ENCODE peak calls at places on chromosomes 3 and 15, in nine cellular contexts. One of them, this sample, is unnamed.

GRCh38 chr3:181716916-181717315 is 5.2 kb downstream of the SOX2 start:
- DNase-seq in tibial nerve: no peak
- DNase-seq in GM12864: no peak
- DNase-seq in tibial artery: no peak
- DNase-seq in osteoblast: no peak
- DNase-seq in fibroblast of lung: peak
- DNase-seq in coronary artery: no peak
- DNase-seq in ovary: no peak
- DNase-seq in uterus: no peak
- DNase-seq in this sample: no peak

GRCh38 chr3:31187380-31187779 is 292.9 kb upstream of the GADL1 start:
- DNase-seq in tibial nerve: no peak
- DNase-seq in GM12864: no peak
- DNase-seq in tibial artery: no peak
- DNase-seq in osteoblast: no peak
- DNase-seq in fibroblast of lung: no peak
- DNase-seq in coronary artery: no peak
- DNase-seq in ovary: no peak
- DNase-seq in uterus: no peak
- DNase-seq in this sample: no peak

GRCh38 chr3:71436337-71436736 is 147.2 kb downstream of the FOXP1 start:
- DNase-seq in tibial nerve: no peak
- DNase-seq in GM12864: no peak
- DNase-seq in tibial artery: no peak
- DNase-seq in osteoblast: peak
- DNase-seq in fibroblast of lung: peak
- DNase-seq in coronary artery: no peak
- DNase-seq in ovary: no peak
- DNase-seq in uterus: no peak
- DNase-seq in this sample: peak

GRCh38 chr3:181549266-181549665 is 162.5 kb upstream of the SOX2 start:
- DNase-seq in tibial nerve: no peak
- DNase-seq in GM12864: no peak
- DNase-seq in tibial artery: no peak
- DNase-seq in osteoblast: no peak
- DNase-seq in fibroblast of lung: peak
- DNase-seq in coronary artery: no peak
- DNase-seq in ovary: no peak
- DNase-seq in uterus: no peak
- DNase-seq in this sample: no peak

GRCh38 chr3:61829301-61830110 is 268.1 kb downstream of the PTPRG start:
- DNase-seq in tibial nerve: no peak
- DNase-seq in GM12864: no peak
- DNase-seq in tibial artery: no peak
- DNase-seq in osteoblast: peak
- DNase-seq in fibroblast of lung: no peak
- DNase-seq in coronary artery: no peak
- DNase-seq in ovary: no peak
- DNase-seq in uterus: no peak
- DNase-seq in this sample: no peak

GRCh38 chr3:187841552-187841951 is 96.3 kb upstream of the BCL6 start:
- DNase-seq in tibial nerve: no peak
- DNase-seq in GM12864: no peak
- DNase-seq in tibial artery: no peak
- DNase-seq in osteoblast: peak
- DNase-seq in fibroblast of lung: peak
- DNase-seq in coronary artery: no peak
- DNase-seq in ovary: no peak
- DNase-seq in uterus: no peak
- DNase-seq in this sample: peak

GRCh38 chr15:38605744-38606143 is 41.1 kb upstream of the RASGRP1 start:
- DNase-seq in tibial nerve: no peak
- DNase-seq in GM12864: no peak
- DNase-seq in tibial artery: no peak
- DNase-seq in osteoblast: peak
- DNase-seq in fibroblast of lung: no peak
- DNase-seq in coronary artery: no peak
- DNase-seq in ovary: no peak
- DNase-seq in uterus: no peak
- DNase-seq in this sample: no peak

GRCh38 chr3:99809565-99809964 is 8.1 kb upstream of the CMSS1 start:
- DNase-seq in tibial nerve: no peak
- DNase-seq in GM12864: no peak
- DNase-seq in tibial artery: no peak
- DNase-seq in osteoblast: no peak
- DNase-seq in fibroblast of lung: no peak
- DNase-seq in coronary artery: no peak
- DNase-seq in ovary: no peak
- DNase-seq in uterus: no peak
- DNase-seq in this sample: no peak

GRCh38 chr15:57019496-57020160 is 101.2 kb downstream of the TCF12 start:
- DNase-seq in tibial nerve: no peak
- DNase-seq in GM12864: no peak
- DNase-seq in tibial artery: no peak
- DNase-seq in osteoblast: peak
- DNase-seq in fibroblast of lung: peak
- DNase-seq in coronary artery: no peak
- DNase-seq in ovary: no peak
- DNase-seq in uterus: no peak
- DNase-seq in this sample: no peak

GRCh38 chr15:90419738-90420487 is 31.9 kb downstream of the IQGAP1 start:
- DNase-seq in tibial nerve: no peak
- DNase-seq in GM12864: no peak
- DNase-seq in tibial artery: no peak
- DNase-seq in osteoblast: peak
- DNase-seq in fibroblast of lung: peak
- DNase-seq in coronary artery: no peak
- DNase-seq in ovary: no peak
- DNase-seq in uterus: peak
- DNase-seq in this sample: peak

GRCh38 chr15:88716543-88717341 is 77.9 kb downstream of the ISG20 start:
- DNase-seq in tibial nerve: no peak
- DNase-seq in GM12864: no peak
- DNase-seq in tibial artery: peak
- DNase-seq in osteoblast: no peak
- DNase-seq in fibroblast of lung: no peak
- DNase-seq in coronary artery: no peak
- DNase-seq in ovary: no peak
- DNase-seq in uterus: no peak
- DNase-seq in this sample: no peak

GRCh38 chr3:8500208-8500961 is 1.2 kb upstream of the LMCD1 start:
- DNase-seq in tibial nerve: no peak
- DNase-seq in GM12864: no peak
- DNase-seq in tibial artery: no peak
- DNase-seq in osteoblast: no peak
- DNase-seq in fibroblast of lung: peak
- DNase-seq in coronary artery: no peak
- DNase-seq in ovary: peak
- DNase-seq in uterus: no peak
- DNase-seq in this sample: peak

GRCh38 chr3:139329364-139329850 is 14.4 kb upstream of the MRPS22 start:
- DNase-seq in tibial nerve: peak
- DNase-seq in GM12864: peak
- DNase-seq in tibial artery: peak
- DNase-seq in osteoblast: peak
- DNase-seq in fibroblast of lung: peak
- DNase-seq in coronary artery: peak
- DNase-seq in ovary: peak
- DNase-seq in uterus: peak
- DNase-seq in this sample: no peak
- H3K4me3 ChIP-seq in tibial nerve: no peak
- H3K4me3 ChIP-seq in GM12864: no peak
- H3K4me3 ChIP-seq in tibial artery: no peak
- H3K4me3 ChIP-seq in osteoblast: peak
- H3K4me3 ChIP-seq in fibroblast of lung: no peak
- H3K4me3 ChIP-seq in coronary artery: peak
- H3K4me3 ChIP-seq in ovary: no peak
- H3K4me3 ChIP-seq in uterus: no peak
- H3K4me3 ChIP-seq in this sample: peak

GRCh38 chr15:40937762-40938529 is 8.8 kb downstream of the DLL4 start:
- DNase-seq in tibial nerve: no peak
- DNase-seq in GM12864: no peak
- DNase-seq in tibial artery: no peak
- DNase-seq in osteoblast: peak
- DNase-seq in fibroblast of lung: no peak
- DNase-seq in coronary artery: no peak
- DNase-seq in ovary: no peak
- DNase-seq in uterus: no peak
- DNase-seq in this sample: no peak
- TF ChIP-seq CTCF in tibial nerve: peak
- TF ChIP-seq CTCF in GM12864: peak
- TF ChIP-seq CTCF in tibial artery: peak
- TF ChIP-seq CTCF in osteoblast: peak
- TF ChIP-seq CTCF in fibroblast of lung: peak
- TF ChIP-seq CTCF in coronary artery: no peak
- TF ChIP-seq CTCF in ovary: no peak
- TF ChIP-seq CTCF in uterus: no peak
- TF ChIP-seq CTCF in this sample: peak

GRCh38 chr3:129429597-129429996 is 1.2 kb upstream of the EFCAB12 start:
- DNase-seq in tibial nerve: no peak
- DNase-seq in GM12864: no peak
- DNase-seq in tibial artery: no peak
- DNase-seq in osteoblast: no peak
- DNase-seq in fibroblast of lung: no peak
- DNase-seq in coronary artery: no peak
- DNase-seq in ovary: no peak
- DNase-seq in uterus: no peak
- DNase-seq in this sample: no peak

GRCh38 chr3:129429080-129429451 is 630 bp upstream of the EFCAB12 start:
- DNase-seq in tibial nerve: no peak
- DNase-seq in GM12864: no peak
- DNase-seq in tibial artery: no peak
- DNase-seq in osteoblast: no peak
- DNase-seq in fibroblast of lung: peak
- DNase-seq in coronary artery: no peak
- DNase-seq in ovary: no peak
- DNase-seq in uterus: no peak
- DNase-seq in this sample: no peak

GRCh38 chr3:129428020-129428381 is 435 bp downstream of the EFCAB12 start:
- DNase-seq in tibial nerve: no peak
- DNase-seq in GM12864: no peak
- DNase-seq in tibial artery: no peak
- DNase-seq in osteoblast: no peak
- DNase-seq in fibroblast of lung: no peak
- DNase-seq in coronary artery: no peak
- DNase-seq in ovary: no peak
- DNase-seq in uterus: no peak
- DNase-seq in this sample: no peak

GRCh38 chr3:129425619-129426018 is 2.8 kb downstream of the EFCAB12 start:
- DNase-seq in tibial nerve: no peak
- DNase-seq in GM12864: no peak
- DNase-seq in tibial artery: no peak
- DNase-seq in osteoblast: no peak
- DNase-seq in fibroblast of lung: no peak
- DNase-seq in coronary artery: no peak
- DNase-seq in ovary: no peak
- DNase-seq in uterus: no peak
- DNase-seq in this sample: no peak

GRCh38 chr3:129428382-129429079 is at the start of gene EFCAB12:
- DNase-seq in tibial nerve: peak
- DNase-seq in GM12864: no peak
- DNase-seq in tibial artery: peak
- DNase-seq in osteoblast: peak
- DNase-seq in fibroblast of lung: peak
- DNase-seq in coronary artery: peak
- DNase-seq in ovary: peak
- DNase-seq in uterus: peak
- DNase-seq in this sample: peak
- H3K4me3 ChIP-seq in tibial nerve: peak
- H3K4me3 ChIP-seq in GM12864: peak
- H3K4me3 ChIP-seq in tibial artery: peak
- H3K4me3 ChIP-seq in osteoblast: peak
- H3K4me3 ChIP-seq in fibroblast of lung: peak
- H3K4me3 ChIP-seq in coronary artery: peak
- H3K4me3 ChIP-seq in ovary: peak
- H3K4me3 ChIP-seq in uterus: peak
- H3K4me3 ChIP-seq in this sample: peak

GRCh38 chr15:73986055-73986775 is 5.9 kb downstream of the STOML1 start:
- DNase-seq in tibial nerve: no peak
- DNase-seq in GM12864: no peak
- DNase-seq in tibial artery: no peak
- DNase-seq in osteoblast: peak
- DNase-seq in fibroblast of lung: no peak
- DNase-seq in coronary artery: no peak
- DNase-seq in ovary: no peak
- DNase-seq in uterus: no peak
- DNase-seq in this sample: no peak

GRCh38 chr15:73987646-73988045 is 4.4 kb downstream of the STOML1 start:
- DNase-seq in tibial nerve: no peak
- DNase-seq in GM12864: no peak
- DNase-seq in tibial artery: no peak
- DNase-seq in osteoblast: no peak
- DNase-seq in fibroblast of lung: no peak
- DNase-seq in coronary artery: no peak
- DNase-seq in ovary: no peak
- DNase-seq in uterus: no peak
- DNase-seq in this sample: no peak

GRCh38 chr15:73988075-73988969 is 3.8 kb downstream of the STOML1 start:
- DNase-seq in tibial nerve: no peak
- DNase-seq in GM12864: no peak
- DNase-seq in tibial artery: no peak
- DNase-seq in osteoblast: no peak
- DNase-seq in fibroblast of lung: peak
- DNase-seq in coronary artery: no peak
- DNase-seq in ovary: no peak
- DNase-seq in uterus: no peak
- DNase-seq in this sample: no peak

GRCh38 chr15:73985101-73985873 is 6.8 kb downstream of the STOML1 start:
- DNase-seq in tibial nerve: no peak
- DNase-seq in GM12864: no peak
- DNase-seq in tibial artery: no peak
- DNase-seq in osteoblast: no peak
- DNase-seq in fibroblast of lung: peak
- DNase-seq in coronary artery: no peak
- DNase-seq in ovary: no peak
- DNase-seq in uterus: no peak
- DNase-seq in this sample: no peak

DNA sequence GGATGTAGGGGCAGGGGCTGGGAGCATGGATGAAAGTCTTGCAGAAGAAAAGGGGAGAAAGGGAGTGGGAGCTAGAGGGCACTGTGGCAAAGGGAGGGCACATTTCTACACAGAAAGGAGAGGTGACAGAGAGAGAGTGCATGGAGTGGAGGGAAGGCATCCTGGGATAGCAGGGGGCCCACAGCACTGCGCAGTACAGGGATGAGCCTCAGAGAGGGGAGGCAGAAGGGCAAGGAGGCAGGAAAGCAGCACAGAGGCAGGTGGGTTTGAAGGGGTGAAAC is 5.4 kb downstream of the STOML1 start:
- DNase-seq in tibial nerve: no peak
- DNase-seq in GM12864: no peak
- DNase-seq in tibial artery: no peak
- DNase-seq in osteoblast: no peak
- DNase-seq in fibroblast of lung: no peak
- DNase-seq in coronary artery: no peak
- DNase-seq in ovary: no peak
- DNase-seq in uterus: no peak
- DNase-seq in this sample: no peak
- TF ChIP-seq CTCF in tibial nerve: no peak
- TF ChIP-seq CTCF in GM12864: no peak
- TF ChIP-seq CTCF in tibial artery: no peak
- TF ChIP-seq CTCF in osteoblast: no peak
- TF ChIP-seq CTCF in fibroblast of lung: no peak
- TF ChIP-seq CTCF in coronary artery: no peak
- TF ChIP-seq CTCF in ovary: no peak
- TF ChIP-seq CTCF in uterus: no peak
- TF ChIP-seq CTCF in this sample: no peak

GRCh38 chr3:50158747-50159146 is 3.6 kb downstream of the SEMA3F start:
- DNase-seq in tibial nerve: no peak
- DNase-seq in GM12864: no peak
- DNase-seq in tibial artery: no peak
- DNase-seq in osteoblast: no peak
- DNase-seq in fibroblast of lung: no peak
- DNase-seq in coronary artery: no peak
- DNase-seq in ovary: no peak
- DNase-seq in uterus: no peak
- DNase-seq in this sample: no peak
- H3K4me3 ChIP-seq in tibial nerve: no peak
- H3K4me3 ChIP-seq in GM12864: no peak
- H3K4me3 ChIP-seq in tibial artery: no peak
- H3K4me3 ChIP-seq in osteoblast: no peak
- H3K4me3 ChIP-seq in fibroblast of lung: no peak
- H3K4me3 ChIP-seq in coronary artery: peak
- H3K4me3 ChIP-seq in ovary: no peak
- H3K4me3 ChIP-seq in uterus: no peak
- H3K4me3 ChIP-seq in this sample: no peak